ENCODE peak calls at places on chromosomes 13 and 19, in five cellular contexts. X, M, W, Z and S are unnamed samples.
A peak's percentile ranks its signal among the peaks of the same experiment; 100 is the strongest.

GRCh38 chr19:2532252-2533071 is 56.5 kb downstream of the GADD45B start:
- DNase-seq in X (no peak), M (peak; percentile 81), W (no peak), Z (peak; percentile 60), S (no peak)

GRCh38 chr19:46624958-46625661 is at the start of gene PTGIR:
- DNase-seq in X (peak; percentile 93), M (no peak), W (no peak), Z (no peak), S (no peak)

GRCh38 chr13:97468331-97468730 is 34.4 kb downstream of the RAP2A start:
- DNase-seq in X (no peak), M (no peak), W (no peak), Z (no peak), S (no peak)

GRCh38 chr19:38563475-38563874 is 54.3 kb downstream of the MAP4K1 start:
- DNase-seq in X (no peak), M (no peak), W (peak; percentile 10), Z (no peak), S (no peak)

GRCh38 chr19:38395381-38396127 is 7.1 kb downstream of the SPRED3 start:
- DNase-seq in X (no peak), M (no peak), W (no peak), Z (no peak), S (no peak)

GRCh38 chr19:55485439-55486011 is 537 bp downstream of the NAT14 start:
- DNase-seq in X (no peak), M (no peak), W (no peak), Z (no peak), S (no peak)

GRCh38 chr19:4057913-4058695 is 8.6 kb downstream of the ZBTB7A start:
- DNase-seq in X (peak; percentile 94), M (peak; percentile 87), W (peak; percentile 92), Z (peak; percentile 42), S (no peak)

GRCh38 chr13:66509176-66509575 is 721.0 kb downstream of the PCDH9 start:
- DNase-seq in X (no peak), M (no peak), W (no peak), Z (no peak), S (no peak)

GRCh38 chr19:38683393-38684077 is 36.1 kb downstream of the ACTN4 start:
- DNase-seq in X (peak; percentile 85), M (peak; percentile 99), W (peak; percentile 90), Z (peak; percentile 99), S (peak; percentile 82)

GRCh38 chr19:57903298-57904174 is 12.9 kb downstream of the ZNF417 start:
- DNase-seq in X (no peak), M (peak; percentile 26), W (no peak), Z (peak; percentile 4), S (no peak)

GRCh38 chr13:99258210-99258860 is at the start of gene GPR18:
- DNase-seq in X (no peak), M (no peak), W (no peak), Z (no peak), S (no peak)

GRCh38 chr19:50381881-50382729 is 2.0 kb upstream of the POLD1 start:
- DNase-seq in X (no peak), M (no peak), W (no peak), Z (no peak), S (no peak)

GRCh38 chr13:79901336-79901735 is 420.4 kb downstream of the NDFIP2 start:
- DNase-seq in X (no peak), M (peak; percentile 5), W (no peak), Z (no peak), S (no peak)

GRCh38 chr19:28288850-28289249 is 924.1 kb downstream of the UQCRFS1 start:
- DNase-seq in X (no peak), M (no peak), W (no peak), Z (no peak), S (no peak)

GRCh38 chr19:28292822-28293500 is 920.0 kb downstream of the UQCRFS1 start:
- DNase-seq in X (no peak), M (peak; percentile 14), W (no peak), Z (no peak), S (peak; percentile 50)

GRCh38 chr19:28290963-28291657 is 921.8 kb downstream of the UQCRFS1 start:
- DNase-seq in X (no peak), M (no peak), W (no peak), Z (no peak), S (no peak)

GRCh38 chr19:28291874-28292273 is 921.1 kb downstream of the UQCRFS1 start:
- DNase-seq in X (no peak), M (no peak), W (no peak), Z (no peak), S (no peak)

DNA sequence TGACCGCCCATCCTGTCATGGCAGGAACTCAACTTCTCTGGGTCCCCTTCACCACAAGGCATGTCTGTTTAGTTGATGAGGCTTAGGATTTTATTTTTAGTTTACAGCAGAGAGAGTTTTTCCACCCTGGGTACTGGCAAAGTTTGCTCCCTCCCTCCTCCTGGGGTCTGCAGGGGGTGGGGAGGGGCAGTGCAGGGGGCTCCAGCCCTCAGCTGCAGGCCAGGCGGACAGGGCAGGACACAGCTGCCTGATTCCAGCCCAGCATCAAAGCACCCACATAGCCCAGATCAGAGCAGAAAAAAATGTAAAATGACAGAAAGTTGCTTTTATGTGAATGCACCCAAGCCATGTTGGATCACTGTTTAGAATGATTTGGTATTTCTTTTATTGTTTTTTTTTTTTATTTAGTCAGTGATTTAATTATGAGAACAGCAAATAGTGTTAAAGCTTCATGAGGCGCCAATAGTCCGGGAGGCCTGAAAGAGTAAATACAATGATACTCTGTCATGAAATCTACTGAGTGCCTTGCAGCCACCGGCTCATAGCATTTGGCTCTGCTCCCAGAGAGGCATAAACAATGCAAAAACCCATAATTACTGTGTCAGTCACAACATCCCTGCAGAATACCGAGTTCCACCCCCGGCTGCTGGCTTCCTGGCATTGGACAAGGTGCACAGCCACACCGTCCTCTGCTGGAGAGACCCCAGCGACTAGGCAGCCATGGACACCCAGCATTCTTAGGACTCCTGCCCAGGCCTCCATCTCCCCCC is 923.5 kb downstream of the UQCRFS1 start:
- DNase-seq in X (no peak), M (peak; percentile 18), W (no peak), Z (no peak), S (no peak)
- H3K27ac ChIP-seq in X (no peak overlapping the region), M (no peak overlapping the region), W (no peak overlapping the region), Z (no peak overlapping the region), S (no peak overlapping the region)

GRCh38 chr13:113170503-113170902 is 12.1 kb downstream of the PROZ start:
- DNase-seq in X (no peak), M (no peak), W (no peak), Z (no peak), S (no peak)

GRCh38 chr13:113168211-113168610 is 9.8 kb downstream of the PROZ start:
- DNase-seq in X (no peak), M (no peak), W (no peak), Z (no peak), S (no peak)

GRCh38 chr13:113169277-113170272 is 11.1 kb downstream of the PROZ start:
- DNase-seq in X (no peak), M (no peak), W (no peak), Z (no peak), S (no peak)

GRCh38 chr13:113172419-113172926 is 14.0 kb downstream of the PROZ start:
- DNase-seq in X (no peak), M (no peak), W (no peak), Z (no peak), S (no peak)

GRCh38 chr13:113171250-113172125 is 13.0 kb downstream of the PROZ start:
- DNase-seq in X (no peak), M (no peak), W (no peak), Z (no peak), S (no peak)
- H3K4me1 ChIP-seq in X (no peaks in the 10 kb centered on the region), M (no peaks in the 10 kb centered on the region), W (no peaks in the 10 kb centered on the region), Z (no peaks in the 10 kb centered on the region), S (no peaks in the 10 kb centered on the region)

GRCh38 chr13:110233181-110233641 is 73.7 kb downstream of the COL4A1 start:
- DNase-seq in X (peak; percentile 74), M (no peak), W (no peak), Z (no peak), S (no peak)
- H3K4me3 ChIP-seq in X (no peak overlapping the region), M (no peak overlapping the region), W (peak overlapping the region; percentile 10), Z (no peak overlapping the region), S (no peak overlapping the region)

DNA sequence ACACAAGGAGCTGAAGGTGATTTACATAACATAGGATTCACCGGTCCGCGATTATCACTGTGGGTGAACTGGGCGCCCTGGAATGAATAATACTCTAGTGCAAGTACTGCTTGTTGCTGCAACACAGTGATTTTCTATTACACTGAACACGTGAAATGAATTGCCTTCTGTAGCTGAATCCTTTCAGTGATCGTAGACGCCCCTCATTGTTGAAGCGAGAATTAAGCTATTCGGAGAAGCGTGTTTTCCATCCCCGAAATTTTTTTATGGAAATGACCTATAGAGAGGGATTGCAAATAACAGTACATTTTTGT is 2.7 kb upstream of the MAB21L1 start:
- DNase-seq in X (no peak), M (no peak), W (no peak), Z (no peak), S (no peak)
- H3K27ac ChIP-seq in X (no peak overlapping the region), M (no peak overlapping the region), W (no peak overlapping the region), Z (no peak overlapping the region), S (no peak overlapping the region)

GRCh38 chr13:85586422-85586831 is 212.8 kb downstream of the SLITRK6 start:
- DNase-seq in X (no peak), M (peak; percentile 99), W (no peak), Z (no peak), S (no peak)
- H3K4me1 ChIP-seq in X (no peaks in the 10 kb centered on the region), M (peaks cover 33% of the 10 kb centered on the region), W (no peaks in the 10 kb centered on the region), Z (no peaks in the 10 kb centered on the region), S (peaks cover 2% of the 10 kb centered on the region)